ENCODE peak calls at places on chromosomes 13 and 19, in eight cellular contexts. One of them, this sample, is unnamed.

GRCh38 chr19:38700933-38701454 is 43.3 kb downstream of the CAPN12 start:
- DNase-seq in A549: no peak
- DNase-seq in IMR-90: no peak
- DNase-seq in transverse colon: no peak
- DNase-seq in tibial nerve: no peak
- DNase-seq in endothelial cell of umbilical vein: no peak
- DNase-seq in heart left ventricle: no peak
- DNase-seq in uterus: no peak
- DNase-seq in this sample: peak; percentile 52

GRCh38 chr19:33864311-33864850 is 67.7 kb downstream of the KCTD15 start:
- DNase-seq in endothelial cell of umbilical vein: no peak
- DNase-seq in heart left ventricle: no peak
- DNase-seq in tibial nerve: no peak
- DNase-seq in uterus: no peak
- DNase-seq in transverse colon: peak; percentile 32
- DNase-seq in IMR-90: no peak
- DNase-seq in A549: no peak
- DNase-seq in this sample: no peak

GRCh38 chr19:57817976-57818375 is 3.3 kb upstream of the ZNF552 start:
- DNase-seq in tibial nerve: no peak
- DNase-seq in transverse colon: no peak
- DNase-seq in endothelial cell of umbilical vein: no peak
- DNase-seq in heart left ventricle: no peak
- DNase-seq in uterus: no peak
- DNase-seq in IMR-90: no peak
- DNase-seq in A549: no peak
- DNase-seq in this sample: peak; percentile 85

GRCh38 chr13:89602655-89603054 is 1744.8 kb upstream of the MIR17HG start:
- DNase-seq in transverse colon: no peak
- DNase-seq in A549: no peak
- DNase-seq in uterus: no peak
- DNase-seq in tibial nerve: no peak
- DNase-seq in endothelial cell of umbilical vein: no peak
- DNase-seq in IMR-90: no peak
- DNase-seq in heart left ventricle: no peak
- DNase-seq in this sample: no peak

GRCh38 chr13:20159646-20160345 is 1.1 kb downstream of the GJA3 start:
- DNase-seq in endothelial cell of umbilical vein: peak; percentile 20
- DNase-seq in A549: no peak
- DNase-seq in IMR-90: peak; percentile 64
- DNase-seq in heart left ventricle: no peak
- DNase-seq in uterus: no peak
- DNase-seq in transverse colon: no peak
- DNase-seq in tibial nerve: no peak
- DNase-seq in this sample: no peak

GRCh38 chr19:23772668-23773063 is 14.0 kb upstream of the ZNF681 start:
- DNase-seq in tibial nerve: no peak
- DNase-seq in IMR-90: no peak
- DNase-seq in endothelial cell of umbilical vein: no peak
- DNase-seq in uterus: no peak
- DNase-seq in transverse colon: no peak
- DNase-seq in heart left ventricle: no peak
- DNase-seq in A549: no peak
- DNase-seq in this sample: no peak

GRCh38 chr19:19737559-19738332 is 4.8 kb upstream of the ZNF14 start:
- DNase-seq in uterus: no peak
- DNase-seq in IMR-90: no peak
- DNase-seq in tibial nerve: no peak
- DNase-seq in transverse colon: no peak
- DNase-seq in heart left ventricle: no peak
- DNase-seq in A549: no peak
- DNase-seq in endothelial cell of umbilical vein: no peak
- DNase-seq in this sample: no peak

GRCh38 chr13:20195846-20196245 is 3.1 kb upstream of the GJB2 start:
- DNase-seq in A549: no peak
- DNase-seq in uterus: no peak
- DNase-seq in endothelial cell of umbilical vein: no peak
- DNase-seq in heart left ventricle: no peak
- DNase-seq in transverse colon: no peak
- DNase-seq in IMR-90: no peak
- DNase-seq in tibial nerve: no peak
- DNase-seq in this sample: no peak

GRCh38 chr19:37966211-37967072 is 59.4 kb downstream of the SIPA1L3 start:
- DNase-seq in A549: no peak
- DNase-seq in transverse colon: no peak
- DNase-seq in endothelial cell of umbilical vein: no peak
- DNase-seq in IMR-90: peak; percentile 39
- DNase-seq in tibial nerve: no peak
- DNase-seq in uterus: no peak
- DNase-seq in heart left ventricle: no peak
- DNase-seq in this sample: peak; percentile 58

GRCh38 chr13:99658266-99658991 is 157.2 kb downstream of the TM9SF2 start:
- DNase-seq in A549: peak; percentile 64
- DNase-seq in heart left ventricle: peak; percentile 46
- DNase-seq in uterus: peak; percentile 53
- DNase-seq in IMR-90: peak; percentile 25
- DNase-seq in endothelial cell of umbilical vein: peak; percentile 36
- DNase-seq in tibial nerve: peak; percentile 27
- DNase-seq in transverse colon: peak; percentile 37
- DNase-seq in this sample: peak; percentile 52

GRCh38 chr13:48644951-48645350 is 8.8 kb upstream of the CYSLTR2 start:
- DNase-seq in A549: no peak
- DNase-seq in transverse colon: no peak
- DNase-seq in tibial nerve: no peak
- DNase-seq in endothelial cell of umbilical vein: no peak
- DNase-seq in uterus: no peak
- DNase-seq in IMR-90: no peak
- DNase-seq in heart left ventricle: no peak
- DNase-seq in this sample: no peak

GRCh38 chr13:75481176-75482069 is 546 bp downstream of the TBC1D4 start:
- DNase-seq in uterus: peak; percentile 25
- DNase-seq in tibial nerve: no peak
- DNase-seq in IMR-90: no peak
- DNase-seq in heart left ventricle: peak; percentile 21
- DNase-seq in A549: peak; percentile 21
- DNase-seq in transverse colon: peak; percentile 24
- DNase-seq in endothelial cell of umbilical vein: peak; percentile 52
- DNase-seq in this sample: peak; percentile 36

GRCh38 chr19:40523322-40524047 is 53.2 kb upstream of the SHKBP1 start:
- DNase-seq in transverse colon: peak; percentile 88
- DNase-seq in heart left ventricle: no peak
- DNase-seq in endothelial cell of umbilical vein: peak; percentile 49
- DNase-seq in IMR-90: peak; percentile 44
- DNase-seq in A549: peak; percentile 96
- DNase-seq in uterus: no peak
- DNase-seq in tibial nerve: no peak
- DNase-seq in this sample: peak; percentile 68

GRCh38 chr13:39612023-39612637 is 9.1 kb upstream of the LHFPL6 start:
- DNase-seq in A549: peak; percentile 55
- DNase-seq in uterus: peak; percentile 89
- DNase-seq in IMR-90: peak; percentile 78
- DNase-seq in heart left ventricle: peak; percentile 70
- DNase-seq in tibial nerve: peak; percentile 65
- DNase-seq in endothelial cell of umbilical vein: peak; percentile 73
- DNase-seq in transverse colon: peak; percentile 65
- DNase-seq in this sample: peak; percentile 75

GRCh38 chr19:42140125-42140754 is 8.0 kb upstream of the POU2F2 start:
- DNase-seq in uterus: no peak
- DNase-seq in transverse colon: peak; percentile 48
- DNase-seq in heart left ventricle: peak; percentile 56
- DNase-seq in endothelial cell of umbilical vein: peak; percentile 68
- DNase-seq in A549: peak; percentile 53
- DNase-seq in IMR-90: peak; percentile 72
- DNase-seq in tibial nerve: no peak
- DNase-seq in this sample: peak; percentile 48

GRCh38 chr13:83881917-83882625 is at the start of gene SLITRK1:
- DNase-seq in uterus: no peak
- DNase-seq in A549: peak; percentile 17
- DNase-seq in transverse colon: no peak
- DNase-seq in endothelial cell of umbilical vein: no peak
- DNase-seq in heart left ventricle: peak; percentile 36
- DNase-seq in IMR-90: peak; percentile 19
- DNase-seq in tibial nerve: no peak
- DNase-seq in this sample: peak; percentile 41

GRCh38 chr19:45423033-45423588 is 606 bp downstream of the ERCC1 start:
- DNase-seq in uterus: peak; percentile 96
- DNase-seq in heart left ventricle: no peak
- DNase-seq in endothelial cell of umbilical vein: no peak
- DNase-seq in A549: no peak
- DNase-seq in IMR-90: no peak
- DNase-seq in tibial nerve: no peak
- DNase-seq in transverse colon: peak; percentile 99
- DNase-seq in this sample: no peak

GRCh38 chr13:95643814-95644598 is 500 bp downstream of the DZIP1 start:
- DNase-seq in heart left ventricle: peak; percentile 17
- DNase-seq in uterus: peak; percentile 22
- DNase-seq in endothelial cell of umbilical vein: peak; percentile 67
- DNase-seq in A549: peak; percentile 48
- DNase-seq in tibial nerve: no peak
- DNase-seq in transverse colon: no peak
- DNase-seq in IMR-90: peak; percentile 35
- DNase-seq in this sample: no peak
- H3K4me3 ChIP-seq in heart left ventricle: peak overlapping the region; percentile 69
- H3K4me3 ChIP-seq in uterus: peak overlapping the region; percentile 67
- H3K4me3 ChIP-seq in endothelial cell of umbilical vein: peak overlapping the region; percentile 93
- H3K4me3 ChIP-seq in A549: peak overlapping the region; percentile 93
- H3K4me3 ChIP-seq in tibial nerve: peak overlapping the region; percentile 37
- H3K4me3 ChIP-seq in transverse colon: peak overlapping the region; percentile 54
- H3K4me3 ChIP-seq in IMR-90: peak overlapping the region; percentile 50
- H3K4me3 ChIP-seq in this sample: no peak overlapping the region

DNA sequence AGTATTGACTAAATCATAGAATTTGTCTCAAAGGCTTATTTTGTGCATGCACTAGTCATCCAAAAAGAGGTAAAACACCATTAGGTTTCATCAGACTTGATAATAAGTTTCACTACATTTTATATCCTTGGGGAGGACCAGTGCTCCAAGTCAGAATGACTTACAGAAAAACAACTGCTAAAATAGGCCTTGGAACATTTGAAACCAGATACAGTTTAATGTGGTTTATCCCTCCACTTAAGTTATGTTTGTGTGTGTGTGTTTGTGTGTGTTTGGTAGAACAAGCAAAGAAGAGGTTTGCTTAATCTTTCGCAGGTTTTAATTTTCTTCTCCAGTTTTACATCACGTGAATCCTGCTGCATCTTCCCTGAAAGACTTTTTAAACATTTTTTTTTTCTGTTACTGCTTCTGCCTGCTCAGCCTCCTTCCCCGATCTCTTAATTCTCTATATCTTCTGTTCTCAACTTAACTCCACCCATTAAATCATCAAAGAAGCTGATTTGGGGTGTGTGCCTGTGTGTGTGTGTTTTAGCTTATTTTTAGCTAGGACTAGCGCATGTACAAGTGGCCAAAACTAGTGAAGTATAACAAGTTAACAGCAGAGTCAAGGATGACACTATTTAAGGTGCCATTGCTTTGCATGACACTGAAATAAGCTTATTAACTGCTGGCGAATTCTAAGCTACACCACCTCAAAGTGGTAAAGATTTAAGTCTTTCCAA is 570.7 kb downstream of the PCDH9 start:
- DNase-seq in heart left ventricle: no peak
- DNase-seq in IMR-90: no peak
- DNase-seq in uterus: no peak
- DNase-seq in transverse colon: no peak
- DNase-seq in A549: peak; percentile 48
- DNase-seq in tibial nerve: no peak
- DNase-seq in endothelial cell of umbilical vein: no peak
- DNase-seq in this sample: no peak
- TF ChIP-seq CTCF in heart left ventricle: no peak
- TF ChIP-seq CTCF in IMR-90: no peak
- TF ChIP-seq CTCF in uterus: no peak
- TF ChIP-seq CTCF in transverse colon: no peak
- TF ChIP-seq CTCF in A549: no peak
- TF ChIP-seq CTCF in tibial nerve: no peak
- TF ChIP-seq CTCF in endothelial cell of umbilical vein: no peak
- TF ChIP-seq CTCF in this sample: no peak

DNA sequence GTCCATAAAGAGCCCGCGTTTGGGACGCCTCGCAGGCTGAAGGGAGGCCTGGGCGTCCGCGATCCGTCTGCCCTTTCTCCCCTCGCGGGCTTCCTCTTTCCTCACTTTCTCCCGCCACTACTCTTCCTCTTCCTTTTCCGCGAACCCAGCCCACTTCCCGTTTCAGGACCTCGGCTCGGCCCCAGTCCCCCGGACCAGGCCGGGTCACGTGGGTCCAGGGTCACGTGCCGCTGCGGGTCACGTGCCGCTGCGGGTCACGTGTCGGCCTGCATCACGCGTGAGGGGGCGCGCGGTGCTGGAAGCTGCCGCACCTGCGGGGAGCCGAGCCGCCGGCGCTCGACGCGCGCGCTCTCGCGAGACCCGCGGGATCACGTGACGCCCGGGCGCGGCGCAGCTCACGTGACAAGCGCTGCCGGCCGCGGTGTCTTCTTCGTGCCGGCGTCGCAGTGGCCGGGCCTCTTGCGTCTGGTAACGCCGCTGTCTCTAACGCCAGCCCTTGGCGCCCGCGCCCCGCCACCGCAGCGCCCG is at the start of gene LAMP1:
- DNase-seq in uterus: peak; percentile 97
- DNase-seq in endothelial cell of umbilical vein: peak; percentile 97
- DNase-seq in IMR-90: peak; percentile 97
- DNase-seq in heart left ventricle: peak; percentile 99
- DNase-seq in transverse colon: peak; percentile 98
- DNase-seq in A549: peak; percentile 98
- DNase-seq in tibial nerve: peak; percentile 99
- DNase-seq in this sample: peak; percentile 96
- TF ChIP-seq POLR2A in uterus: peak; percentile 69
- TF ChIP-seq POLR2A in endothelial cell of umbilical vein: peak; percentile 49
- TF ChIP-seq POLR2A in IMR-90: peak; percentile 74
- TF ChIP-seq POLR2A in heart left ventricle: no peak
- TF ChIP-seq POLR2A in transverse colon: peak; percentile 66
- TF ChIP-seq POLR2A in A549: peak; percentile 33
- TF ChIP-seq POLR2A in tibial nerve: peak; percentile 41
- TF ChIP-seq POLR2A in this sample: peak; percentile 9

DNA sequence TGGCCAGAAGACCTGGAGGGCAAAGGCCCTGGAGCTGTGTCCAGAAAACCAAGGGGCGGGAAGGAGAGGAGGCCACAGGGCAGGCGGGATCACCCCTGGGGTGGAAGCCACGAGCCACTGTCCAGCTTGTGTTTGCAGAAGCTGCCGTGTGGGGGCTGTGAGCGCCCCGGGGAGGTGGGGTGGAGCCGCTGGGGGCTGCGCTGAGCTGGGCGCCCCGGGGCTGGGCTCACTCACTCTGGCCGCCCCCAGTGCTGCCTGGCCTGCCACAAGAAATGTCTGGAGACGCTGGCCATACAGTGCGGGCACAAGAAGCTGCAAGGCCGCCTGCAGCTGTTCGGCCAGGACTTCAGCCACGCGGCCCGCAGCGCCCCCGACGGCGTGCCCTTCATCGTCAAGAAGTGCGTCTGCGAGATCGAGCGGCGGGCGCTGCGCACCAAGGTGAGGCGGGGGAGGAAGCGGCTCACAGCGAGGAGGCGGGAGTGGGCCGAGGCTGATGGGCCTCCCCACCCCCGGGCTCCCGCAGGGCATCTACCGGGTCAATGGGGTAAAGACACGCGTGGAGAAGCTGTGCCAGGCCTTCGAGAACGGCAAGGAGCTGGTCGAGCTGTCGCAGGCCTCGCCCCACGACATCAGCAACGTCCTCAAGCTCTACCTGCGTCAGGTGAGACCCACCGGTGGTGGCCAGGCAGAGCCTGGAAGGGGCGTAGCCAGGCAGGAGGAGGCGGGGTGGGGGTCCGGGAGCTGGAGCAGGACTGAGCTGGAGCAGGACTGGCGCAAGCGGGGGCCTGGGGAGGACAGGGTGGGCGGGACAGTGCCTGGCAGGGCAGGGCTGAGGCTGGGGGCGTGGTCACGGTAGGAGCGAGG is 13.6 kb downstream of the POLR2E start:
- DNase-seq in tibial nerve: no peak
- DNase-seq in transverse colon: no peak
- DNase-seq in endothelial cell of umbilical vein: no peak
- DNase-seq in uterus: no peak
- DNase-seq in heart left ventricle: no peak
- DNase-seq in A549: no peak
- DNase-seq in IMR-90: no peak
- DNase-seq in this sample: no peak
- H3K4me3 ChIP-seq in tibial nerve: no peak overlapping the region
- H3K4me3 ChIP-seq in transverse colon: peak overlapping the region; percentile 15
- H3K4me3 ChIP-seq in endothelial cell of umbilical vein: no peak overlapping the region
- H3K4me3 ChIP-seq in uterus: no peak overlapping the region
- H3K4me3 ChIP-seq in heart left ventricle: no peak overlapping the region
- H3K4me3 ChIP-seq in A549: no peak overlapping the region
- H3K4me3 ChIP-seq in IMR-90: no peak overlapping the region
- H3K4me3 ChIP-seq in this sample: no peak overlapping the region